ENCODE peak calls at places on chromosomes 12 and 14, in four cellular contexts. A is tibial artery, J is colonic mucosa, L is GM23338. K is an unnamed sample.

GRCh38 chr14:92928258-92928629 is 5.3 kb downstream of the CHGA start:
- DNase-seq in A (no peak), J (no peak), L (no peak), K (no peak)

GRCh38 chr14:49853572-49854375 is 1.2 kb upstream of the NEMF start:
- DNase-seq in A (peak; percentile 65), J (peak; percentile 87), L (peak; percentile 92), K (peak; percentile 78)

GRCh38 chr14:89504084-89504483 is 87.1 kb upstream of the FOXN3 start:
- DNase-seq in A (no peak), J (no peak), L (no peak), K (no peak)

GRCh38 chr14:64778114-64778754 is 74.0 kb downstream of the PLEKHG3 start:
- DNase-seq in A (no peak), J (no peak), L (no peak), K (no peak)

GRCh38 chr12:70555081-70555480 is 82.1 kb downstream of the PTPRB start:
- DNase-seq in A (no peak), J (no peak), L (peak; percentile 11), K (no peak)

GRCh38 chr12:64858882-64859281 is 34.4 kb downstream of the TBC1D30 start:
- DNase-seq in A (no peak), J (no peak), L (no peak), K (no peak)

GRCh38 chr14:38442208-38442607 is 186.3 kb upstream of the CLEC14A start:
- DNase-seq in A (no peak), J (no peak), L (peak; percentile 11), K (no peak)

GRCh38 chr12:78933014-78933413 is 68.4 kb downstream of the SYT1 start:
- DNase-seq in A (no peak), J (no peak), L (no peak), K (no peak)

GRCh38 chr12:132597333-132598283 is 12.8 kb downstream of the LRCOL1 start:
- DNase-seq in A (no peak), J (no peak), L (peak; percentile 73), K (no peak)

GRCh38 chr12:112107728-112108447 is 695 bp downstream of the NAA25 start:
- DNase-seq in A (no peak), J (peak; percentile 42), L (peak; percentile 43), K (peak; percentile 33)

DNA sequence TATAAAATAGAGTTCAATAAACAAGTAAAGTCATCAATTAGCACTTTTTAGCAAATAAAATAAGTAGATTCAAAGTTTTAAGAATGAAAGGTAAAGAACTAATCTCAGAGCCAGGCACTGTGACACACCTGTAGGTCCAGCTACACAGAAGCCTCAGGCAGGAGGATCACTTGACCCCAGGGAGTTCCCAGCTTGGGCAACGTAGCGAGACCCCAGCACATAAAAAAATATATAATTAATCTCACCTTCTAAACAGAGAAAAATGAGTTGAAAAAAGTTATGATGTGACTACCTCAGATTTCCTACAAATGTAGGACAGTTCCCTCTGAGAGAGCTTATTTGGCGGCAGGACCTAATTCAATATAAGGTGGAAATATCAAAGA is 19.3 kb downstream of the DAD1 start:
- DNase-seq in A (no peak), J (no peak), L (no peak), K (no peak)
- H3K4me1 ChIP-seq in A (peaks cover 28% of the 10 kb centered on the region), J (no peaks in the 10 kb centered on the region), L (no peaks in the 10 kb centered on the region), K (peaks cover 2% of the 10 kb centered on the region)

GRCh38 chr14:75279739-75280447 is 1.3 kb downstream of the FOS start:
- DNase-seq in A (no peak), J (peak; percentile 40), L (peak; percentile 79), K (no peak)

GRCh38 chr14:75278422-75279152 is at the start of gene FOS:
- DNase-seq in A (peak; percentile 93), J (peak; percentile 93), L (peak; percentile 97), K (peak; percentile 94)

GRCh38 chr14:75280448-75280830 is 1.8 kb downstream of the FOS start:
- DNase-seq in A (no peak), J (no peak), L (no peak), K (no peak)

GRCh38 chr14:75277796-75278421 is 719 bp upstream of the FOS start:
- DNase-seq in A (no peak), J (no peak), L (no peak), K (no peak)

DNA sequence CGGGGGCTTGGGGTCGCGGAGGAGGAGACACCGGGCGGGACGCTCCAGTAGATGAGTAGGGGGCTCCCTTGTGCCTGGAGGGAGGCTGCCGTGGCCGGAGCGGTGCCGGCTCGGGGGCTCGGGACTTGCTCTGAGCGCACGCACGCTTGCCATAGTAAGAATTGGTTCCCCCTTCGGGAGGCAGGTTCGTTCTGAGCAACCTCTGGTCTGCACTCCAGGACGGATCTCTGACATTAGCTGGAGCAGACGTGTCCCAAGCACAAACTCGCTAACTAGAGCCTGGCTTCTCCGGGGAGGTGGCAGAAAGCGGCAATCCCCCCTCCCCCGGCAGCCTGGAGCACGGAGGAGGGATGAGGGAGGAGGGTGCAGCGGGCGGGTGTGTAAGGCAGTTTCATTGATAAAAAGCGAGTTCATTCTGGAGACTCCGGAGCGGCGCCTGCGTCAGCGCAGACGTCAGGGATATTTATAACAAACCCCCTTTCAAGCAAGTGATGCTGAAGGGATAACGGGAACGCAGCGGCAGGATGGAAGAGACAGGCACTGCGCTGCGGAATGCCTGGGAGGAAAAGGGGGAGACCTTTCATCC is 618 bp downstream of the FOS start:
- DNase-seq in A (peak; percentile 74), J (peak; percentile 77), L (peak; percentile 46), K (no peak)
- H3K4me1 ChIP-seq in A (peaks cover 42% of the 10 kb centered on the region), J (peaks cover 4% of the 10 kb centered on the region), L (peaks cover 23% of the 10 kb centered on the region), K (no peaks in the 10 kb centered on the region)

GRCh38 chr14:75880512-75880911 is 101.3 kb downstream of the TGFB3 start:
- DNase-seq in A (no peak), J (no peak), L (peak; percentile 70), K (no peak)

GRCh38 chr14:75877292-75877691 is 104.5 kb downstream of the TGFB3 start:
- DNase-seq in A (no peak), J (no peak), L (no peak), K (no peak)

GRCh38 chr14:75876526-75876925 is 105.3 kb downstream of the TGFB3 start:
- DNase-seq in A (no peak), J (no peak), L (no peak), K (no peak)

GRCh38 chr14:75877884-75878283 is 103.9 kb downstream of the TGFB3 start:
- DNase-seq in A (no peak), J (no peak), L (no peak), K (no peak)

GRCh38 chr14:75879031-75879430 is 102.8 kb downstream of the TGFB3 start:
- DNase-seq in A (no peak), J (no peak), L (no peak), K (no peak)
- H3K4me1 ChIP-seq in A (peaks cover 6% of the 10 kb centered on the region), J (no peaks in the 10 kb centered on the region), L (peaks cover 8% of the 10 kb centered on the region), K (peaks cover 12% of the 10 kb centered on the region)

DNA sequence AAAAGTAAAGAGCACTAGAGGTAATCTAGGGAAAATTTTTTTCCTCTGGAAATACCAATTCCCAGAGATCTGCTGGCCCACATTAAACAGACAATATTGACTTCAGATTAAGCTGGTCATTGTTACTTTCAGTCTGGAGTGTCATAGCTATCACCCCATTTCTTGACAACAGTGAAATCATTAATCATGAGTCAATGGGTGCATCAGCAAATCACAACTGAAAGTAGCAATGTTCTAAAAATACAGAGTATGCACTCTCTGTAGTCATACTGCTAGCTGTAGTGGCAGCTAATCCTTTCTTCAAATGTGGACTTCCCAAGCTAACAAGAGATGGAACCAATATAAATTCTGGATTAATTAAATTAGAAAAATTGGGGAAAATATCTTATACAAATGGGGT is 129.9 kb downstream of the CPNE8 start:
- DNase-seq in A (no peak), J (no peak), L (no peak), K (no peak)
- H3K4me1 ChIP-seq in A (no peaks in the 10 kb centered on the region), J (no peaks in the 10 kb centered on the region), L (no peaks in the 10 kb centered on the region), K (peaks cover 3% of the 10 kb centered on the region)

GRCh38 chr12:108826807-108827721 is 30.3 kb downstream of the SSH1 start:
- DNase-seq in A (no peak), J (no peak), L (no peak), K (no peak)
- H3K4me1 ChIP-seq in A (peaks cover 94% of the 10 kb centered on the region), J (peaks cover 3% of the 10 kb centered on the region), L (peaks cover 30% of the 10 kb centered on the region), K (peaks cover 37% of the 10 kb centered on the region)

DNA sequence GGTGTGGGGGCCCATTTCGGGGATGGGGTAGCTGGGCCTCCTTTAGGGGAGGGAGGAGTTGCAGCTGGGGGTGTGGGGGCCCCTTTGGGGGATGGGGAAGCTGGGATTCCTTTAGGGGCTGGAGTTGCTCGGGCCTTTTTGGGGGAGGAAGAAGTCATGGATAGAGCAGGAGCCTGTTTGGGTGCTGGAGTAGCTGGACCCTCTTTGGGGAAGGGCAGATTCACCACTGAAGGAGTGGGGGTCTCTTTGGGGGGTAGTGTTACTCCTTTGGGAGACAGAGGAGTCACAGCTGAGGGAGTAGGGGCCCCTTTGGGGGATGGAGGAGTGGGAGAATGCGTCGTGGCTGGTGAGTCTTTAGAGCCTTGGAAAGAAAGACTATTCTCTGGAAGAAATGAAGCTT is 6.5 kb downstream of the NACA start:
- DNase-seq in A (no peak), J (no peak), L (no peak), K (no peak)
- H3K4me1 ChIP-seq in A (peaks cover 74% of the 10 kb centered on the region), J (peaks cover 13% of the 10 kb centered on the region), L (peaks cover 53% of the 10 kb centered on the region), K (peaks cover 46% of the 10 kb centered on the region)

K was measured in lung.